ENCODE peak calls at places on chromosomes 4 and X, in nine cellular contexts. C is effector CD4-positive, alpha-beta T cell; U is activated CD8-positive, alpha-beta memory T cell treated with anti-CD3 and anti-CD28 coated beads for 48 hours; K is HT1080; R is AG08395; P is posterior cingulate gyrus; V is cardiac fibroblast; E is Ammon's horn; Q is NCI-H1694 treated with DMSO at 0.1 percent for 48 hours. Y is an unnamed sample.

GRCh38 chr4:4860803-4861591 is 1.5 kb downstream of the MSX1 start:
- DNase-seq in K (no peak), U (no peak), Q (no peak), R (peak; percentile 85), V (peak; percentile 14), P (no peak), E (no peak), C (no peak), Y (peak; percentile 84)

GRCh38 chr4:10086506-10087120 is 30.0 kb downstream of the WDR1 start:
- DNase-seq in Q (no peak), R (no peak), P (peak; percentile 63), K (no peak), V (no peak), E (no peak), C (no peak), U (no peak), Y (no peak)

GRCh38 chr4:27318740-27319139 is 458.1 kb downstream of the STIM2 start:
- DNase-seq in R (peak; percentile 37), Q (no peak), K (peak; percentile 64), C (no peak), V (peak; percentile 8), P (no peak), E (peak; percentile 29), U (no peak), Y (peak; percentile 1)

GRCh38 chr4:125111352-125111751 is 203.4 kb upstream of the FAT4 start:
- DNase-seq in P (no peak), R (no peak), E (no peak), K (no peak), C (no peak), V (no peak), Q (no peak), U (no peak), Y (no peak)

GRCh38 chr4:85402371-85402770 is 72.6 kb upstream of the ARHGAP24 start:
- DNase-seq in U (no peak), C (no peak), P (no peak), K (peak; percentile 25), R (peak; percentile 80), V (peak; percentile 91), Q (no peak), E (no peak), Y (peak; percentile 6)

GRCh38 chr4:105306158-105306781 is 159.6 kb downstream of the TET2 start:
- DNase-seq in K (peak; percentile 8), E (no peak), C (no peak), P (no peak), R (no peak), U (no peak), Q (no peak), V (peak; percentile 4), Y (no peak)

GRCh38 chr4:99828477-99828876 is 11.8 kb downstream of the DAPP1 start:
- DNase-seq in R (no peak), U (no peak), C (no peak), Q (no peak), V (no peak), E (no peak), K (no peak), P (no peak), Y (no peak)

GRCh38 chr4:98261291-98262271 is at the start of gene RAP1GDS1:
- DNase-seq in E (peak; percentile 64), K (peak; percentile 58), P (peak; percentile 91), U (peak; percentile 33), C (peak; percentile 78), Q (peak; percentile 28), V (peak; percentile 74), R (peak; percentile 67), Y (peak; percentile 44)

GRCh38 chr4:71262161-71262560 is 76.7 kb upstream of the SLC4A4 start:
- DNase-seq in V (no peak), P (no peak), R (no peak), E (no peak), U (no peak), K (peak; percentile 14), C (no peak), Q (no peak), Y (no peak)

GRCh38 chr4:140637836-140638235 is 69.1 kb upstream of the UCP1 start:
- DNase-seq in V (peak; percentile 37), P (no peak), C (no peak), K (peak; percentile 14), E (peak; percentile 25), Q (no peak), R (peak; percentile 40), U (no peak), Y (peak; percentile 16)

GRCh38 chrX:21806691-21807090 is 32.7 kb upstream of the MBTPS2 start:
- DNase-seq in C (no peak), V (no peak), R (no peak), U (no peak), K (peak; percentile 40), E (no peak), P (no peak), Q (no peak), Y (no peak)

GRCh38 chr4:135508006-135508714 is 1306.6 kb upstream of the PABPC4L start:
- DNase-seq in E (no peak), R (no peak), C (no peak), Q (no peak), V (peak; percentile 50), K (peak; percentile 92), P (no peak), U (no peak), Y (peak; percentile 5)

GRCh38 chr4:176438401-176438800 is 118.6 kb downstream of the SPCS3 start:
- DNase-seq in P (no peak), V (peak; percentile 3), R (peak; percentile 19), K (no peak), E (no peak), C (no peak), U (no peak), Q (no peak), Y (no peak)

GRCh38 chrX:64204701-64205440 is 637 bp downstream of the AMER1 start:
- DNase-seq in U (no peak), K (peak; percentile 10), C (peak; percentile 3), P (peak; percentile 92), Q (peak; percentile 2), V (peak; percentile 39), E (peak; percentile 45), R (peak; percentile 36), Y (no peak)